ENCODE peak calls at places on chromosome 3, in four cellular contexts. B is HepG2, U is GM23338, Q is A549. K is an unnamed sample.

GRCh38 chr3:60323651-60324050 is 927.6 kb downstream of the FHIT start:
- DNase-seq in B (no peak), U (peak), Q (no peak), K (no peak)

GRCh38 chr3:60737633-60738399 is 513.4 kb downstream of the FHIT start:
- DNase-seq in B (no peak), U (no peak), Q (no peak), K (no peak)

GRCh38 chr3:142595581-142595950 is 627 bp upstream of the PLS1 start:
- DNase-seq in B (peak), U (no peak), Q (peak), K (no peak)

GRCh38 chr3:127043041-127043641 is 60.2 kb downstream of the PLXNA1 start:
- DNase-seq in B (no peak), U (peak), Q (no peak), K (no peak)

GRCh38 chr3:122609798-122610559 is 32.5 kb downstream of the PARP15 start:
- DNase-seq in B (no peak), U (no peak), Q (peak), K (peak)

GRCh38 chr3:17639765-17640164 is 102.7 kb downstream of the TBC1D5 start:
- DNase-seq in B (peak), U (no peak), Q (peak), K (peak)

GRCh38 chr3:106036706-106037105 is 167.9 kb upstream of the CBLB start:
- DNase-seq in B (no peak), U (no peak), Q (no peak), K (no peak)

GRCh38 chr3:46112296-46112695 is 85.0 kb upstream of the XCR1 start:
- DNase-seq in B (no peak), U (no peak), Q (no peak), K (no peak)

GRCh38 chr3:130857336-130858026 is 36.4 kb upstream of the ATP2C1 start:
- DNase-seq in B (no peak), U (no peak), Q (no peak), K (no peak)

GRCh38 chr3:124248471-124249028 is 256.6 kb upstream of the ROPN1 start:
- DNase-seq in B (no peak), U (no peak), Q (peak), K (no peak)

GRCh38 chr3:112814256-112814655 is 32.4 kb downstream of the CD200R1L start:
- DNase-seq in B (peak), U (peak), Q (peak), K (peak)

GRCh38 chr3:138479355-138479964 is 45.0 kb downstream of the ESYT3 start:
- DNase-seq in B (peak), U (peak), Q (peak), K (peak)

GRCh38 chr3:145395421-145395820 is 765.6 kb downstream of the PLOD2 start:
- DNase-seq in B (no peak), U (no peak), Q (no peak), K (no peak)

GRCh38 chr3:180180795-180181194 is 144.1 kb upstream of the PEX5L start:
- DNase-seq in B (no peak), U (no peak), Q (no peak), K (no peak)

GRCh38 chr3:126277629-126278378 is 79.4 kb downstream of the KLF15 start:
- DNase-seq in B (no peak), U (no peak), Q (no peak), K (no peak)

GRCh38 chr3:44439499-44440295 is 37.8 kb downstream of the ZNF445 start:
- DNase-seq in B (peak), U (no peak), Q (no peak), K (no peak)

GRCh38 chr3:139127101-139127500 is 82.4 kb upstream of the PRR23C start:
- DNase-seq in B (no peak), U (no peak), Q (no peak), K (no peak)

GRCh38 chr3:101009386-101009785 is 16.2 kb upstream of the ABI3BP start:
- DNase-seq in B (no peak), U (no peak), Q (no peak), K (no peak)

GRCh38 chr3:188244395-188244861 is 90.5 kb downstream of the LPP start:
- DNase-seq in B (no peak), U (no peak), Q (peak), K (no peak)

GRCh38 chr3:158727499-158728377 is 4.5 kb downstream of the RARRES1 start:
- DNase-seq in B (peak), U (peak), Q (peak), K (no peak)

GRCh38 chr3:36606871-36607765 is 157.2 kb downstream of the DCLK3 start:
- DNase-seq in B (no peak), U (no peak), Q (no peak), K (no peak)

GRCh38 chr3:86814918-86815655 is 175.9 kb downstream of the VGLL3 start:
- DNase-seq in B (no peak), U (peak), Q (no peak), K (no peak)

GRCh38 chr3:133366921-133367320 is 32.9 kb upstream of the BFSP2 start:
- DNase-seq in B (no peak), U (no peak), Q (no peak), K (no peak)

GRCh38 chr3:58189691-58190090 is 21.1 kb downstream of the DNASE1L3 start:
- DNase-seq in B (no peak), U (no peak), Q (no peak), K (no peak)

GRCh38 chr3:49397470-49397869 is 14.3 kb downstream of the RHOA start:
- DNase-seq in B (no peak), U (peak), Q (no peak), K (no peak)

GRCh38 chr3:13594146-13594545 is 45.2 kb downstream of the FBLN2 start:
- DNase-seq in B (no peak), U (no peak), Q (no peak), K (no peak)

GRCh38 chr3:68699541-68699940 is 232.8 kb downstream of the TAFA4 start:
- DNase-seq in B (no peak), U (no peak), Q (no peak), K (no peak)

GRCh38 chr3:178127221-178127620 is 409.0 kb upstream of the KCNMB2 start:
- DNase-seq in B (no peak), U (peak), Q (no peak), K (no peak)

GRCh38 chr3:181711325-181712135 is at the start of gene SOX2:
- DNase-seq in B (peak), U (peak), Q (peak), K (no peak)

DNA sequence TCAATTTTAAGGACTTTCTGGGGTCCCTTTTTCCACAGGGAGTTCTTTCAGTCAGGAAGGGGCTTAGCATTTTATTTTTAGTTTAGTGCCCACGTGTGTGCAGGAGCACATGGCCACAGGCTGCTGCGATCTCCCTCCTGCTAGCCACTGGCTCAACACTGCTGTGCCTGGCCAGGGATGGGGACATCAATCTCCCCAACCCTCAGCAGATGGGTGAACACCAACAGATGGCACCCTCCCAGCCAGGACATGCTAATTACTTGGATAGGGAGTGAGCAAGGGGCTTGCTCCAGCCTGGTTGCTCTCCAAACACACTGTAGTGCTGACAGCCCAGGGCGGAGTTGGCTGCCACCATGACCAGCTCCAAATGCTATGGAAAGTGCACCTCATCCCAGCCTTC is 7.4 kb upstream of the RIOX2 start:
- DNase-seq in B (peak), U (peak), Q (no peak), K (no peak)
- TF ChIP-seq REST in B (no peak), U (no peak), Q (no peak), K (no peak)

GRCh38 chr3:427128-427527 is 230.6 kb downstream of the CHL1 start:
- DNase-seq in B (no peak), U (no peak), Q (no peak), K (no peak)
- TF ChIP-seq REST in B (no peak), U (no peak), Q (no peak), K (no peak)

GRCh38 chr3:15064835-15065549 is at the start of gene MRPS25:
- DNase-seq in B (peak), U (peak), Q (peak), K (peak)
- TF ChIP-seq REST in B (peak), U (no peak), Q (peak), K (no peak)

GRCh38 chr3:9676780-9677179 is 26.9 kb upstream of the CPNE9 start:
- DNase-seq in B (peak), U (no peak), Q (no peak), K (no peak)
- TF ChIP-seq REST in B (no peak), U (no peak), Q (no peak), K (no peak)

GRCh38 chr3:74839591-74839990 is 225.1 kb upstream of the CNTN3 start:
- DNase-seq in B (no peak), U (no peak), Q (no peak), K (no peak)
- TF ChIP-seq REST in B (no peak), U (no peak), Q (no peak), K (no peak)

DNA sequence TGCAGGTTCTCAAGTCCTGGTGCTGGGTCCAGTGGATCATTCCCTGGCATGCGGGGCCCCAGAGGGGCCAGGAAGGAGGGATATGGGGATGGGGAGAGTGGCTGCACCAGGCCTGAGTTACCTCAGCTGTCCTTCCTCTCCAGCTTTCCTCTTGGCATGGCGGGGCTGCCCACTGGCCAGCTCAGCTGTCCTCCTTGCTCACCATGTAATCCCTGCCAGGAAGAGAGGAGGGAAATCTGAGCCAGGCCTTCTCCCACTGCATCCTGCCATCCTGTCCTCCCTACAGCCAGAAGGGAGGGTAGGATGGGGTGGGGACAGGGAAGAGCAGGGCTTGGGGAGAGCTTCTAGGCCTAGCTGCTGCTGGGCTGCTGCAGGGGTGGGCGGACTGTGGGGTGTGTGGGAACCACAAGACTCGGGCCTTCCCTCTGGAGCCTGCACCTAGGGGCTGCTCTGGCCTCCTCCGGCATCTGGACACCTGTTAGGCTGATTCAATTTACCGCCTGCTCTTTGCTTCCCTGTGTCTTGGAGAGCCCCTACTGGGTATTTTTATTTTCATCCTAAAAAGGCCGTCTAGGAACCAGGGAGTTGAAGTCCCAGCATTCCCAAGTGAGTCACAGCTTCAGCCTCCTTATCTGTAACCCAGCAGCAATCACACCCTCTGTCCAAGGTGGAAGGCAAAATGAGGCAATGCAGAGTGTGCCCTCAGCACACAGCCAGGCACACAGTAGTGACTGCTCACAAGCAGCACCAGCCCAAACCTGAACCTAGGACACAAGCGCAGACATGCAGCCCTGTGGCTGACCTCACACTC is 13.0 kb upstream of the KY start:
- DNase-seq in B (no peak), U (no peak), Q (no peak), K (no peak)
- TF ChIP-seq REST in B (no peak), U (no peak), Q (no peak), K (no peak)

DNA sequence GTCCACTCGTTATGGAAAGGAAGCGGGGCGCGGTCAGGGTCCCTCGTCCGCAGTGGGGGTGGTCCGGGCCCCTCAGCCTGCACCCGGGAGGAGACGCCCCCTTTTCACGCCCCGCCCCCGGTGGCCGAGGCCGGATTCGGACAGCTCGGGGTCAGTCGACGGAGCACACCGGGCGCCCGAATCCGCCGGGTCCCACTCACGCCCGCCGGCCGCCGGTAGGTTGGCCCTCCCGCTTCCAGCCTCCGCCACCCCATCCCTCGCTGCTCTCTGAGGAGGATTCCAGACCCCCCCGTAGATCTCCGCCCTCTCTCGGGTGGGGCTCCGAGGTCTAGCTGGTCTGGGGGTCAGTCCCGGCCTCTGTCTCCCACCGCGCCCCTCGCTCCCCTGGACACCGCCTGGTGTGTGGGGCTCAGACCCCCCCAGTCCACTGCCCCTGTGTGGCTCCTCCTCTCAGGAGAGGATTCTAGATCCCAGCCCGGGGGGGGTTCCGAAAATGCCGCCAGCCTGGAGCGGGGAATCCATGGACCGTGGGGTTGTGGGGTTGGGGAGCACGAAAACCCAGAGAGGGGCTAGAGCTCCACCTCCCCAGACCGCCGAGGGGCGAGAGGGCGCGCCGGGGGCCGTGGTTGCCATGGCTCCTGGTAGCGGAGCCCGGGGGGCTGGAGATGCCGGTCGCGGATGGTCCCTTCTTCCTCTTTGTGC is 742 bp downstream of the CHL1 start:
- DNase-seq in B (no peak), U (peak), Q (peak), K (no peak)
- TF ChIP-seq REST in B (no peak), U (no peak), Q (no peak), K (no peak)

DNA sequence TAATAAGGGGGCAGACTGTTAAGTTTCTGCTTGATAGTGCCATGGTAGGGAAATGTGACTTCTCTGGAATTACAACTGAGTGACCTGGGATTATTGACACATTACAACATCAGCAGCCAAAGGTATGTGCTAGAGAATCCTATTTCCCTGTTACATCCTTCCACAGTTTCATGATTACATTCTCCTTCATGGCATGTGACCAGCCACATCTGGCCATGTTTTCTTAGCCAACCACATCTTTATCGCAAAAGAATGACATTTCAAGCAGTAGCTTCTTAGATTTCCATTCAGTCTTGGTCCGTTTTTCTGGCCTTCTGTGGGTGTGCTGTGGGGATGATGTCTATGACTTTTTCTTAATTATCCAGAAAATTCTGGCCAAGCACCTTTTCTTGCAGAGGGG is 45.4 kb upstream of the CTDSPL start:
- DNase-seq in B (no peak), U (no peak), Q (no peak), K (no peak)
- TF ChIP-seq REST in B (no peak), U (no peak), Q (no peak), K (no peak)

DNA sequence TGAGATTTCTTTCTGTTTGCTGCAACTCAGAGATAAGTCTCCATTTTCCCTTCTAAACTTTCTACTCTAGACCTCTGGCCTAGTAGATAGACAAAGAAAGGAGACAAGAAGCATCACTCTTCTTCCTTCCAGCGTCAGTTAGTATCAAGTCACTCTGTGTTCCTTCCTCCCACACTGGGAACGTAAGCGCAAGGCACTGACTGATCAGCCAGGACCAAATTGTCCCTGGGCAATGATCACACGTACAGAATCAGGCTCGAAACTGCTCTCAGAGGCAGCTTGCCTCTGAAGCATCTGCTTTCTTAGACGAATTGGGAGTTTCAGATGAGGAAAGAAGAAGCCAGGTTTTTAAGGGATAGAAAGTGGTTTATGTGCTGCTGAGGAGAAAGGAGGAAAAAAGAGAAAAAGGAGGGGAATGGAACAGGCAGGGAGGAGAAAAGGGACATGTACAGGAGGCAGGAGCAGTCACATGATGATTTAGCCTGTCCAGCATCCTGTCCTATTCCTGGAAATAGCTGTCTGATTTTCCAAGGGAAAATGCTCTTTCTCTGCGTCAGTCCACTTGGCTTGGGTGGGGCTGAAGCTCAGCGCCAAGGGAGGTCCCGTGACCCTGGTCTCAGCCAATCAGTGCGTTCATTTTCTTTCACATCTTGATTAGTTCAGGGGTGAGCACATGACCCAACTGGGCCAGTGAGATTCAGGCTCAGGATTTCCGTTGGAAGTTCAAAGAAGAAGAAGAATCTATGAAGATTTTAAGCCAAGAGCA is 102.0 kb upstream of the PRICKLE2 start:
- DNase-seq in B (no peak), U (no peak), Q (no peak), K (no peak)
- TF ChIP-seq REST in B (no peak), U (no peak), Q (no peak), K (no peak)

GRCh38 chr3:186630950-186631624 is 9.1 kb upstream of the FETUB start:
- DNase-seq in B (peak), U (no peak), Q (no peak), K (no peak)
- TF ChIP-seq REST in B (peak), U (no peak), Q (no peak), K (no peak)

K was measured in Panc1.